ENCODE peak calls at places on chromosomes 4 and X, in nine cellular contexts. E is upper lobe of left lung, X is endothelial cell, C is progenitor cell of endocrine pancreas, O is MM.1S, N is astrocyte of the spinal cord, B is AG10803, D is spleen, P is stomach. W is an unnamed sample.

GRCh38 chrX:29431895-29432294 is 783.5 kb upstream of the MAGEB2 start:
- DNase-seq in E (no peak), X (no peak), C (no peak), O (no peak), N (peak), B (no peak), D (no peak), P (no peak), W (no peak)

GRCh38 chr4:180116840-180117239 is 2126.4 kb upstream of the TENM3 start:
- DNase-seq in E (no peak), X (no peak), C (no peak), O (no peak), N (no peak), B (no peak), D (no peak), P (no peak), W (no peak)

GRCh38 chr4:77073981-77074865 is 1.6 kb downstream of the CCNI start:
- DNase-seq in E (no peak), X (no peak), C (no peak), O (no peak), N (no peak), B (no peak), D (no peak), P (no peak), W (no peak)

GRCh38 chr4:48578132-48578964 is 88.3 kb downstream of the ZAR1 start:
- DNase-seq in E (peak), X (peak), C (peak), O (peak), N (peak), B (peak), D (no peak), P (peak), W (peak)

GRCh38 chrX:20514358-20514757 is 247.6 kb upstream of the RPS6KA3 start:
- DNase-seq in E (peak), X (no peak), C (no peak), O (no peak), N (peak), B (peak), D (no peak), P (no peak), W (peak)

GRCh38 chrX:74383611-74384010 is 37.7 kb upstream of the SLC16A2 start:
- DNase-seq in E (no peak), X (peak), C (no peak), O (peak), N (peak), B (peak), D (no peak), P (peak), W (peak)

GRCh38 chr4:188109157-188109755 is at the start of gene TRIML2:
- DNase-seq in E (no peak), X (no peak), C (no peak), O (no peak), N (no peak), B (no peak), D (no peak), P (no peak), W (no peak)

GRCh38 chrX:2485460-2485753 is 15.4 kb downstream of the DHRSX start:
- DNase-seq in E (no peak), X (no peak), C (no peak), O (no peak), N (no peak), B (peak), D (no peak), P (no peak), W (peak)

GRCh38 chrX:107730991-107731766 is 44.4 kb downstream of the TSC22D3 start:
- DNase-seq in E (no peak), X (no peak), C (no peak), O (no peak), N (no peak), B (no peak), D (peak), P (no peak), W (no peak)

GRCh38 chr4:84647307-84647884 is 64.5 kb downstream of the CDS1 start:
- DNase-seq in E (no peak), X (no peak), C (no peak), O (peak), N (peak), B (peak), D (no peak), P (no peak), W (peak)

GRCh38 chrX:70456256-70456655 is 11.6 kb downstream of the DLG3 start:
- DNase-seq in E (no peak), X (no peak), C (no peak), O (no peak), N (no peak), B (no peak), D (no peak), P (no peak), W (no peak)

GRCh38 chrX:70176938-70177533 is at the start of gene DGAT2L6:
- DNase-seq in E (no peak), X (no peak), C (no peak), O (no peak), N (no peak), B (no peak), D (no peak), P (no peak), W (no peak)

GRCh38 chr4:101086801-101087586 is 260.3 kb downstream of the PPP3CA start:
- DNase-seq in E (no peak), X (peak), C (no peak), O (no peak), N (no peak), B (no peak), D (peak), P (no peak), W (no peak)
- TF ChIP-seq CTCF in E (no peak), X (peak), C (peak), O (no peak), N (peak), B (peak), D (no peak), P (no peak), W (peak)

DNA sequence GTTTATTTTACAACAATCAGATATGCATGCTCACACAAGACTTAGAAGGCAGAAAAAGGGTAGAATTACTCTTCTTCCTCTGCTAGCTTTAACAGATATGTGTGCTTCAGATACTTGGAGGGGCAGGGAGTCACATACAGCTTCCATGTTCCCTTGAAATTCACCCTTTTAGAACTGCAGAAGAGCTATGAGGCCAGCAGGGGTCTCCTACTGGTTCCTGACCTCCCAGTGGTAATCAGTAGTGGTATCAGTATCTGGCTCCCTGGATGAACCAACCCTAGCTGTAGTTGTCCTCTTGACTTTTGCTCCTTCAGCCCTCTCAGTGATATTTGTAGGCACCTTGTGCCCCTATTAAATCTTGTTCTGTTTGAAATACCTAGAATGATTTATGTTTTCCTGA is 81.5 kb downstream of the RCHY1 start:
- DNase-seq in E (no peak), X (peak), C (no peak), O (peak), N (no peak), B (peak), D (no peak), P (no peak), W (peak)
- TF ChIP-seq CTCF in E (no peak), X (peak), C (peak), O (peak), N (peak), B (peak), D (peak), P (no peak), W (peak)

GRCh38 chr4:164997324-164997723 is 19.9 kb upstream of the TRIM61 start:
- DNase-seq in E (no peak), X (no peak), C (no peak), O (peak), N (no peak), B (no peak), D (no peak), P (no peak), W (peak)
- TF ChIP-seq CTCF in E (no peak), X (no peak), C (no peak), O (peak), N (no peak), B (peak), D (no peak), P (no peak), W (no peak)

GRCh38 chr4:153409412-153409811 is 56.7 kb upstream of the TMEM131L start:
- DNase-seq in E (no peak), X (no peak), C (no peak), O (no peak), N (peak), B (peak), D (no peak), P (no peak), W (peak)

GRCh38 chr4:153403761-153404160 is 59.3 kb downstream of the MND1 start:
- DNase-seq in E (no peak), X (no peak), C (no peak), O (no peak), N (no peak), B (peak), D (no peak), P (no peak), W (no peak)

GRCh38 chr4:153408932-153409331 is 57.2 kb upstream of the TMEM131L start:
- DNase-seq in E (no peak), X (no peak), C (no peak), O (no peak), N (no peak), B (no peak), D (no peak), P (no peak), W (no peak)

GRCh38 chr4:153409924-153410501 is 56.1 kb upstream of the TMEM131L start:
- DNase-seq in E (no peak), X (no peak), C (no peak), O (no peak), N (no peak), B (no peak), D (no peak), P (no peak), W (no peak)

GRCh38 chr4:153407906-153408305 is 58.3 kb upstream of the TMEM131L start:
- DNase-seq in E (no peak), X (no peak), C (no peak), O (no peak), N (no peak), B (no peak), D (no peak), P (no peak), W (no peak)
- TF ChIP-seq CTCF in E (no peak), X (no peak), C (no peak), O (no peak), N (no peak), B (no peak), D (no peak), P (no peak), W (no peak)

DNA sequence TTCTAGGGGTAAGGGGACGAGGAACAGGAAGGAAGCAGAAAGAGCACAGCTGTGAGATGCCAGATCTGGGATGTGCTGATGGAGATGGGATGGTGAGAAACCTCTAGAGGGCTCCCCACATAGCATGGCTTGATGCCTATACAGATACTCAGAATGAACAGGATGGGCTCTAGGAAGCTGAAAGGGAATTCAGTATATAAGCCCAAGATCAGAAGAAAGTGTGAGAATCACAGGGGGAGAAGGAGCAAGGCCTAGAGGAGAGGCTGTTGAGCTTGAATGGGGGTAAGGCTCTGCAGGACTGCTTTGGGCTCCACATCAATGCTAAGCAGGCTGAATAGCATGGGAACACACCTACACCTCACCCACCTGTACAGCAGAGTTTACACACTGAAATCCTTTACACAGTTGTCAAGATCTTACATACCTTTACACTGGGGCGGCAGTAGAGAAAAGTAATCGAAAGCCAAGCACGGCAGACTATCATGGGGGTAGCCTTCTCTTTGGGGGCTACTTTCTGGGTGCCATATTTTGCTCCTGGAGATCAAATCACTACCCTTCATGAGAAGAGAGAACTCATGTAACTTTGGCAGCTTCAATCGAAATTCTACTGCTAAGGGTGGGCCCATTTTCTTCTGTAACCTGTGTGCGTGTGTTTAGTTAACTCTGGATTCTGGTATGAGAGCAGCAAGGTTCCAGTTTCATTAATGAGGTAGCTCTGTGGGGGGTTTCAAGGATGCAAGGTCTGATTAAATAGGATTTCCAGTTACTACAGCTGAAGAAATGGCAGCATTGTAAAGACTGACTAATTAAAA is 30.6 kb downstream of the HOPX start:
- DNase-seq in E (no peak), X (no peak), C (no peak), O (no peak), N (no peak), B (no peak), D (no peak), P (no peak), W (no peak)
- TF ChIP-seq CTCF in E (no peak), X (no peak), C (no peak), O (no peak), N (peak), B (no peak), D (no peak), P (no peak), W (no peak)